ENCODE peak calls at places on chromosomes 16 and 17, in six cellular contexts. U is DND-41, I is vagina, N is fibroblast of pulmonary artery, Y is esophagus muscularis mucosa, G is HFF-Myc. P is an unnamed sample.

GRCh38 chr17:39082482-39082881 is 69.0 kb downstream of the PLXDC1 start:
- DNase-seq in U (no peak), I (no peak), N (peak), Y (no peak), G (no peak), P (no peak)

GRCh38 chr17:49595328-49595727 is 19.7 kb downstream of the NXPH3 start:
- DNase-seq in U (no peak), I (no peak), N (no peak), Y (no peak), G (no peak), P (no peak)

GRCh38 chr16:53089434-53090270 is 34.9 kb downstream of the CHD9 start:
- DNase-seq in U (no peak), I (no peak), N (peak), Y (no peak), G (no peak), P (peak)

GRCh38 chr17:82230627-82231311 is 1.9 kb downstream of the SLC16A3 start:
- DNase-seq in U (no peak), I (no peak), N (peak), Y (peak), G (no peak), P (peak)

GRCh38 chr17:19447085-19447583 is 36.1 kb downstream of the RNF112 start:
- DNase-seq in U (peak), I (no peak), N (peak), Y (peak), G (peak), P (peak)

GRCh38 chr17:76382803-76383644 is 1.4 kb upstream of the SPHK1 start:
- DNase-seq in U (peak), I (no peak), N (peak), Y (no peak), G (no peak), P (peak)

GRCh38 chr16:74862743-74863244 is 88.2 kb upstream of the FA2H start:
- DNase-seq in U (peak), I (no peak), N (peak), Y (no peak), G (peak), P (peak)

GRCh38 chr17:71378036-71378435 is 742.8 kb upstream of the SOX9 start:
- DNase-seq in U (no peak), I (no peak), N (no peak), Y (peak), G (no peak), P (no peak)

GRCh38 chr17:49836111-49837030 is 11.5 kb downstream of the TAC4 start:
- DNase-seq in U (no peak), I (no peak), N (peak), Y (no peak), G (no peak), P (no peak)

GRCh38 chr17:79612468-79613194 is 1.8 kb upstream of the RBFOX3 start:
- DNase-seq in U (peak), I (no peak), N (peak), Y (no peak), G (no peak), P (no peak)
- TF ChIP-seq CTCF in U (peak), I (no peak), N (peak), Y (peak), G (peak), P (peak)

GRCh38 chr17:6456321-6456720 is 12.1 kb downstream of the PIMREG start:
- DNase-seq in U (no peak), I (no peak), N (no peak), Y (no peak), G (no peak), P (no peak)

GRCh38 chr17:6456914-6457687 is 12.8 kb downstream of the PIMREG start:
- DNase-seq in U (no peak), I (no peak), N (peak), Y (no peak), G (no peak), P (peak)

GRCh38 chr17:6454495-6455320 is 10.5 kb downstream of the PIMREG start:
- DNase-seq in U (no peak), I (no peak), N (no peak), Y (no peak), G (no peak), P (no peak)

GRCh38 chr17:6453279-6454024 is 9.2 kb downstream of the PIMREG start:
- DNase-seq in U (no peak), I (no peak), N (no peak), Y (no peak), G (no peak), P (no peak)

DNA sequence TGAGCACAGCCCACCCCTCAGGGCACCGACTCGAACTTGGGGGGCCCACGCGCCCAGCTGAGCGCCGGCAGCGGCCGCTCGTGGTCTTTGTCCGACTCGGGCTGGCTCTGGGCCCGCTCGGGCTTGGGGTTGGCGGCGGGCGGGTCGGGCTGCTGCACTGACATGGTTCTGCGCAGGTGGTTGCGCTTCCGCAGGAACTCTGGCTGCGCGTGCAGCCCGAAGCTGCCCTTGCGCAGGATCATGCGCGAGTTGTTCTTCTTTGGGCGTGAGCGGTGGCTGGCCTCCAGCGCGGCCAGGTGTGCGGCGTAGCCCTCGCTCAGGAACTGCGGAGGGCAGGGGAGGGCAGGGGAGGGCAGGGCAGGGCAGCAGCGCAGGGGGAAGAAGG is 11.1 kb downstream of the PIMREG start:
- DNase-seq in U (no peak), I (no peak), N (peak), Y (no peak), G (no peak), P (peak)
- H3K4me3 ChIP-seq in U (no peak), I (peak), N (no peak), Y (no peak), G (peak), P (no peak)

DNA sequence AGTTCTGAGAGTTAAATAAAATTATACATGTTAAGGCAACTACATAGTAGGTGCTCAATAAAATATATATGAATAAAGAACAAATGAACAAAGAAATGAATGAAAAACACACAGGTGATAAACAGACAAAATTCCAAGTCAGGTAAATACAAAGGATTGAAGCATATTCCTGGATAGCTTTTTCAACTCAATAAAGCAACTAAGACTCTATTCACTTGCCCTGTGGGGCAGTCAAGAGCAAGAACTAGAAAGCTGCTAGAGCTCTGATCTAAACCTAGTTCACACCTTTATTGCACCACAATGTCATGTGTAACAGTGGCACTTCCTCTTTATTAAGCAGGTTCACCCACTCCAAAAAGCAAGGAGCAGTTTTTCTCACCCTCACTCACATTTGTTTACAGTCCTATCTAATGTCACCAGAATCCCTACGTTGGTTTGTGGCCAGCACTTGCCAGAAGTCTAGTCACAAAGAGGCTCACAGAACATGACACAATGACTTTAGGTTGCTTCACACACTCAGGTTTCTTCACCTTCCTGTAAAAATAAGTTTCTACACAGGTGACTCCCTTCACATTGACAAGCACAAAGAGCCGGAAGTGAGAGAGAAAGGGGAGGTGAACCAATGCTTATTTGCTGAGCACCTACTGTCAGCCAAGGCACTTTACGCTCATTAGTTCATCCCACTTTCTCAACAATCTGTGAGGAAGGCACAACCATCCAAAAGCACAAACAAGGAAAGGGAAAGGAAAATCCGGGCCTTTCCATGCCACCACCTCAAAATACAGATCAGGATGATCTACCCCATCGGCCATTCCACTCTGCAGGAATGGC is 70.8 kb downstream of the XPO6 start:
- DNase-seq in U (no peak), I (no peak), N (peak), Y (no peak), G (no peak), P (peak)
- TF ChIP-seq CTCF in U (no peak), I (no peak), N (no peak), Y (no peak), G (no peak), P (no peak)

GRCh38 chr17:79023180-79023705 is 726 bp upstream of the C1QTNF1 start:
- DNase-seq in U (no peak), I (no peak), N (peak), Y (no peak), G (no peak), P (no peak)
- H3K4me3 ChIP-seq in U (no peak), I (no peak), N (peak), Y (peak), G (no peak), P (no peak)

GRCh38 chr17:29251184-29251583 is 4.5 kb downstream of the CRYBA1 start:
- DNase-seq in U (no peak), I (no peak), N (no peak), Y (no peak), G (no peak), P (no peak)

GRCh38 chr17:29251969-29252866 is 5.6 kb downstream of the CRYBA1 start:
- DNase-seq in U (no peak), I (no peak), N (peak), Y (peak), G (peak), P (no peak)

GRCh38 chr17:29256116-29256515 is 9.5 kb downstream of the CRYBA1 start:
- DNase-seq in U (no peak), I (no peak), N (no peak), Y (no peak), G (no peak), P (no peak)

GRCh38 chr17:29250666-29251065 is 4.0 kb downstream of the CRYBA1 start:
- DNase-seq in U (no peak), I (no peak), N (peak), Y (no peak), G (no peak), P (no peak)

GRCh38 chr17:29253037-29253436 is 6.4 kb downstream of the CRYBA1 start:
- DNase-seq in U (no peak), I (no peak), N (no peak), Y (no peak), G (no peak), P (no peak)
- TF ChIP-seq CTCF in U (no peak), I (no peak), N (no peak), Y (no peak), G (no peak), P (no peak)

GRCh38 chr16:57797526-57798266 is 4.6 kb downstream of the KIFC3 start:
- DNase-seq in U (no peak), I (no peak), N (no peak), Y (no peak), G (no peak), P (peak)
- H3K4me3 ChIP-seq in U (no peak), I (no peak), N (no peak), Y (no peak), G (no peak), P (peak)

GRCh38 chr16:72926671-72927070 is 121.3 kb downstream of the ZFHX3 start:
- DNase-seq in U (no peak), I (no peak), N (peak), Y (no peak), G (no peak), P (no peak)

GRCh38 chr16:72925631-72925979 is 122.3 kb downstream of the ZFHX3 start:
- DNase-seq in U (no peak), I (no peak), N (no peak), Y (no peak), G (no peak), P (no peak)

GRCh38 chr16:72924918-72925630 is 122.9 kb downstream of the ZFHX3 start:
- DNase-seq in U (no peak), I (no peak), N (no peak), Y (no peak), G (no peak), P (no peak)

GRCh38 chr16:72928089-72928981 is 119.6 kb downstream of the ZFHX3 start:
- DNase-seq in U (no peak), I (no peak), N (no peak), Y (no peak), G (no peak), P (peak)

DNA sequence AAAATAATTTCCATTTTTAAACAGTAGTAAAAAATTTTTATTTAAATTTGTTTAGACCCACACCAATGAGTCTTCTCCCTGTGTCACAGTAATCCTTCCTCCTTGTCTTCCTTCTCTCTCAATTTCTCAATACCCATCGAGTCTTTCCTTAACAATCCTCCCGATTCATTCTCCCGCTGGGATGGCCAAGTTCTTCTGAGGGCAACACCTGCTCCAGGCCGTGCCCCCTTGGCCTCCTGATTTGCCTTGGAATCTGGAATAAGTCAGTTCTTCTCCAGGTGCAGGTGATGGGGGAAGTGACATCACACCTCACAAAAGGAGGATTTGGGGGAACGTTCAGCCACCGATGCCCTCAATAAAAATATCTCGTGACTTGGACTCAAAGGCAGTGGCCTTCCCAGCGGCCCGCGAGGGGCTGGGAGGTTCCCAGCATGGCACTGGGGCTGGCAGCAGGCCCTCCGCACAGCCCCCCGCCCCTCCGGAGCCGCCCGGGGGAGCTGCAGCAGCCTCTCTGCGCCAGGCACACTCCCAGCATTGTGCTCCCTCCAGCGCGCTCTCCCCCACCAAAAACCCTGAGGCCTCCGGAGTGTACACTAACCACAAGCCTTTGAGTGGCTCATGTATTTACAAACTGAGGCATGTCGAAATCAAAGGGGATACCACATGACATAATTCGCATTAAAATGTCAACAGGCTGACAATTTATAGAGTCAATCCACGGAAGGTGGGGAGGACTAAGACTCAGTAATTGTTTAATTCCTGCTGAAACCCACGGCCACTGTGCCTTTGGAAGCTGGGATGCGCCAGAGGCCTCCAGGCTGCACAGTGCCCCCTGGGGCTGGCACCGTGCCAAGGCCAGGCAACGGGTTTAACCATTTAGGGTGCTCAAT is 120.5 kb downstream of the ZFHX3 start:
- DNase-seq in U (peak), I (no peak), N (peak), Y (no peak), G (no peak), P (peak)
- TF ChIP-seq CTCF in U (peak), I (no peak), N (no peak), Y (no peak), G (no peak), P (no peak)

DNA sequence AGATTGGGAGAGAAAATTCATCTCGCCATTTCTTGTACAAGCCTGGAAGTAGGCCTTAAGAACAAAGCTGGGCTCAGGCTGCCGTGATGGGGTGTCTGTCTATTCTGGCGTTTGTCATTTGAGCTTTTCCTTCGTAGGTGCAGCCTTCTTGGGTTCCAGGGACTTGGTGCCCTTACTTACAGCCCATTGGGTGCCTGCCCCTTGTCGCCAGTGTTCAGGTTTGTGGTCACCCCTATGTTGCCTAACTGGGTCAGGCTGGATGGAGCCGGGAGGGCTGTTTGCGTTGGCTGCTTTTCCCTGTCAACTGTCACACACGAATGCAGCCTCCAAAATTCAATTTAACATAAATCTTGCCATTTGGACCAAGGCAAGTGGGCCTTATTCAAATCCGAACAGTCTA is 23.7 kb upstream of the MED9 start:
- DNase-seq in U (no peak), I (no peak), N (no peak), Y (no peak), G (no peak), P (no peak)
- H3K4me3 ChIP-seq in U (no peak), I (no peak), N (no peak), Y (no peak), G (no peak), P (no peak)

P was measured in epithelial cell of esophagus.